ENCODE peak calls at places on chromosomes 5 and 9, in six cellular contexts. A is Panc1, W is natural killer cell, F is esophagus squamous epithelium, B is astrocyte of the cerebellum, C is epithelial cell of esophagus. V is an unnamed sample.

GRCh38 chr5:150322202-150322601 is 19.5 kb upstream of the ARSI start:
- DNase-seq in C (peak), F (no peak), W (no peak), A (no peak), B (no peak), V (peak)

GRCh38 chr5:37918420-37918819 is 78.6 kb upstream of the GDNF start:
- DNase-seq in C (no peak), B (no peak), W (no peak), A (no peak), F (no peak), V (no peak)

GRCh38 chr5:80964919-80965318 is 4.8 kb downstream of the RASGRF2 start:
- DNase-seq in F (no peak), C (no peak), B (no peak), A (no peak), W (no peak), V (no peak)

GRCh38 chr5:72412283-72413055 is 92.3 kb downstream of the PTCD2 start:
- DNase-seq in F (no peak), A (no peak), C (no peak), B (no peak), W (no peak), V (no peak)

GRCh38 chr5:133714161-133714915 is 102.0 kb upstream of the FSTL4 start:
- DNase-seq in B (no peak), A (no peak), W (no peak), C (peak), F (no peak), V (no peak)

GRCh38 chr5:150609843-150610584 is 30.4 kb upstream of the SYNPO start:
- DNase-seq in B (no peak), W (no peak), F (no peak), C (no peak), A (no peak), V (no peak)

GRCh38 chr9:128098017-128098935 is 29.3 kb downstream of the PTGES2 start:
- DNase-seq in B (peak), C (peak), A (no peak), W (no peak), F (peak), V (peak)

GRCh38 chr5:26889810-26890209 is 148.6 kb downstream of the CDH9 start:
- DNase-seq in A (no peak), B (no peak), F (no peak), C (no peak), W (no peak), V (no peak)

GRCh38 chr9:35907732-35908483 is 1.4 kb upstream of the SPAAR start:
- DNase-seq in C (peak), B (peak), F (no peak), A (no peak), W (no peak), V (peak)

GRCh38 chr5:146051678-146052077 is 53.7 kb downstream of the PLAC8L1 start:
- DNase-seq in W (no peak), A (no peak), B (no peak), C (no peak), F (no peak), V (no peak)

GRCh38 chr5:55052383-55052931 is 28.4 kb downstream of the GZMK start:
- DNase-seq in B (no peak), C (peak), W (no peak), F (no peak), A (no peak), V (peak)

GRCh38 chr5:11540112-11540511 is 364.1 kb downstream of the CTNND2 start:
- DNase-seq in A (no peak), W (no peak), B (no peak), C (no peak), F (no peak), V (no peak)

GRCh38 chr9:79570449-79571308 is 1.1 kb upstream of the TLE4 start:
- DNase-seq in C (peak), F (peak), A (no peak), B (peak), W (peak), V (peak)

GRCh38 chr9:79569814-79570448 is 1.8 kb upstream of the TLE4 start:
- DNase-seq in A (no peak), F (no peak), C (no peak), W (no peak), B (no peak), V (no peak)

GRCh38 chr9:79565245-79565644 is 6.5 kb upstream of the TLE4 start:
- DNase-seq in C (peak), W (no peak), F (no peak), B (no peak), A (no peak), V (peak)

GRCh38 chr9:79568337-79569084 is 3.3 kb upstream of the TLE4 start:
- DNase-seq in C (no peak), A (no peak), F (no peak), W (no peak), B (no peak), V (no peak)

GRCh38 chr9:79567671-79568098 is 4.1 kb upstream of the TLE4 start:
- DNase-seq in F (no peak), B (no peak), C (peak), W (no peak), A (no peak), V (no peak)
- TF ChIP-seq CTCF in F (peak), B (no peak), C (peak), W (no peak), A (peak), V (peak)

GRCh38 chr9:92242115-92242778 is 51.2 kb downstream of the IARS1 start:
- DNase-seq in F (no peak), B (peak), C (peak), W (no peak), A (no peak), V (no peak)
- TF ChIP-seq CTCF in F (no peak), B (peak), C (peak), W (no peak), A (peak), V (peak)

GRCh38 chr5:139650031-139650688 is 2.0 kb downstream of the CXXC5 start:
- DNase-seq in W (peak), B (no peak), F (no peak), A (no peak), C (no peak), V (no peak)

GRCh38 chr5:139649082-139649991 is 1.2 kb downstream of the CXXC5 start:
- DNase-seq in A (no peak), C (no peak), B (no peak), W (peak), F (no peak), V (no peak)

GRCh38 chr5:139647406-139648204 is 544 bp upstream of the CXXC5 start:
- DNase-seq in W (no peak), B (no peak), F (no peak), A (no peak), C (no peak), V (no peak)

GRCh38 chr5:139646912-139647391 is 1.2 kb upstream of the CXXC5 start:
- DNase-seq in F (no peak), B (no peak), C (no peak), W (no peak), A (no peak), V (no peak)

GRCh38 chr5:139648205-139649081 is at the start of gene CXXC5:
- DNase-seq in A (no peak), C (peak), W (peak), B (peak), F (no peak), V (peak)
- TF ChIP-seq CTCF in A (no peak), C (no peak), W (no peak), B (no peak), F (no peak), V (no peak)

GRCh38 chr9:101795147-101795546 is 56.7 kb upstream of the GRIN3A start:
- DNase-seq in B (no peak), C (no peak), F (no peak), W (no peak), A (no peak), V (no peak)

GRCh38 chr9:101792475-101792874 is 54.0 kb upstream of the GRIN3A start:
- DNase-seq in C (no peak), B (no peak), W (no peak), A (no peak), F (no peak), V (no peak)

GRCh38 chr9:101791533-101791932 is 53.1 kb upstream of the GRIN3A start:
- DNase-seq in A (no peak), W (no peak), F (no peak), C (no peak), B (no peak), V (no peak)

GRCh38 chr9:101796044-101796443 is 57.6 kb upstream of the GRIN3A start:
- DNase-seq in A (no peak), B (no peak), F (no peak), W (no peak), C (no peak), V (no peak)

GRCh38 chr9:101791938-101792337 is 53.5 kb upstream of the GRIN3A start:
- DNase-seq in F (no peak), A (no peak), B (peak), W (no peak), C (peak), V (peak)
- TF ChIP-seq CTCF in F (no peak), A (peak), B (peak), W (no peak), C (peak), V (peak)

GRCh38 chr9:133592731-133593409 is 16.3 kb downstream of the FAM163B start:
- DNase-seq in F (no peak), C (no peak), B (no peak), A (no peak), W (no peak), V (no peak)
- TF ChIP-seq CTCF in F (no peak), C (no peak), B (peak), A (no peak), W (no peak), V (no peak)

GRCh38 chr9:23686896-23687295 is 139.1 kb downstream of the ELAVL2 start:
- DNase-seq in B (no peak), F (no peak), C (no peak), A (no peak), W (no peak), V (no peak)
- TF ChIP-seq CTCF in B (no peak), F (no peak), C (no peak), A (no peak), W (no peak), V (no peak)

GRCh38 chr9:117413346-117414219 is 1.3 kb downstream of the ASTN2 start:
- DNase-seq in W (no peak), F (no peak), B (no peak), A (no peak), C (no peak), V (no peak)
- TF ChIP-seq CTCF in W (no peak), F (no peak), B (no peak), A (no peak), C (no peak), V (no peak)

GRCh38 chr5:147095740-147096139 is 139.1 kb upstream of the STK32A start:
- DNase-seq in B (no peak), C (no peak), A (no peak), W (no peak), F (no peak), V (no peak)

GRCh38 chr5:147093138-147093537 is 141.7 kb upstream of the STK32A start:
- DNase-seq in F (no peak), W (no peak), C (peak), A (no peak), B (no peak), V (no peak)

GRCh38 chr5:147092044-147092443 is 142.8 kb upstream of the STK32A start:
- DNase-seq in C (no peak), A (no peak), F (no peak), W (no peak), B (no peak), V (no peak)
- TF ChIP-seq CTCF in C (no peak), A (no peak), F (no peak), W (no peak), B (no peak), V (no peak)

V was measured in RWPE1.